ENCODE peak calls at places on chromosomes 16 and 17, in four cellular contexts. One of them, this sample, is unnamed.

GRCh38 chr16:29806096-29806579 is at the start of gene MAZ:
- ATAC-seq in upper lobe of left lung: no peak
- ATAC-seq in HCT116: peak; percentile 34
- ATAC-seq in HepG2: peak; percentile 2
- ATAC-seq in this sample: peak; percentile 8

GRCh38 chr16:54690710-54691109 is 240.0 kb upstream of the IRX5 start:
- ATAC-seq in upper lobe of left lung: no peak
- ATAC-seq in HCT116: no peak
- ATAC-seq in HepG2: no peak
- ATAC-seq in this sample: no peak

GRCh38 chr17:77677210-77677609 is 281.3 kb upstream of the TNRC6C start:
- ATAC-seq in upper lobe of left lung: no peak
- ATAC-seq in HCT116: no peak
- ATAC-seq in HepG2: no peak
- ATAC-seq in this sample: no peak

GRCh38 chr17:70071620-70072019 is 3.4 kb upstream of the KCNJ16 start:
- ATAC-seq in upper lobe of left lung: no peak
- ATAC-seq in HCT116: no peak
- ATAC-seq in HepG2: no peak
- ATAC-seq in this sample: no peak

GRCh38 chr16:75061677-75062076 is 54.9 kb downstream of the LDHD start:
- ATAC-seq in upper lobe of left lung: no peak
- ATAC-seq in HCT116: no peak
- ATAC-seq in HepG2: no peak
- ATAC-seq in this sample: peak; percentile 54

GRCh38 chr16:11390573-11391495 is 45.6 kb downstream of the RMI2 start:
- ATAC-seq in upper lobe of left lung: no peak
- ATAC-seq in HCT116: no peak
- ATAC-seq in HepG2: no peak
- ATAC-seq in this sample: no peak

GRCh38 chr16:22220076-22220453 is 14.0 kb downstream of the EEF2K start:
- ATAC-seq in upper lobe of left lung: peak; percentile 58
- ATAC-seq in HCT116: no peak
- ATAC-seq in HepG2: no peak
- ATAC-seq in this sample: no peak

GRCh38 chr17:61551255-61551742 is 39.7 kb downstream of the NACA2 start:
- ATAC-seq in upper lobe of left lung: no peak
- ATAC-seq in HCT116: peak; percentile 91
- ATAC-seq in HepG2: peak; percentile 74
- ATAC-seq in this sample: no peak

GRCh38 chr17:44983563-44983962 is 15.5 kb upstream of the C1QL1 start:
- ATAC-seq in upper lobe of left lung: no peak
- ATAC-seq in HCT116: no peak
- ATAC-seq in HepG2: no peak
- ATAC-seq in this sample: no peak

GRCh38 chr17:81359218-81359617 is 36.0 kb upstream of the BAHCC1 start:
- ATAC-seq in upper lobe of left lung: no peak
- ATAC-seq in HCT116: no peak
- ATAC-seq in HepG2: no peak
- ATAC-seq in this sample: no peak

GRCh38 chr17:64240261-64240740 is 22.8 kb downstream of the TEX2 start:
- ATAC-seq in upper lobe of left lung: peak; percentile 71
- ATAC-seq in HCT116: peak; percentile 43
- ATAC-seq in HepG2: peak; percentile 57
- ATAC-seq in this sample: no peak

GRCh38 chr17:4518901-4519300 is 20.2 kb downstream of the SPNS2 start:
- ATAC-seq in upper lobe of left lung: no peak
- ATAC-seq in HCT116: no peak
- ATAC-seq in HepG2: peak; percentile 28
- ATAC-seq in this sample: no peak

GRCh38 chr17:66507982-66508760 is 205.8 kb downstream of the PRKCA start:
- ATAC-seq in upper lobe of left lung: no peak
- ATAC-seq in HCT116: peak; percentile 3
- ATAC-seq in HepG2: peak; percentile 45
- ATAC-seq in this sample: no peak

GRCh38 chr17:32461498-32461852 is 17.2 kb downstream of the PSMD11 start:
- ATAC-seq in upper lobe of left lung: no peak
- ATAC-seq in HCT116: peak; percentile 46
- ATAC-seq in HepG2: no peak
- ATAC-seq in this sample: no peak

GRCh38 chr17:50889528-50890118 is 23.5 kb upstream of the TOB1 start:
- ATAC-seq in upper lobe of left lung: no peak
- ATAC-seq in HCT116: no peak
- ATAC-seq in HepG2: peak; percentile 59
- ATAC-seq in this sample: no peak

GRCh38 chr16:87525352-87525751 is 32.5 kb upstream of the ZCCHC14 start:
- ATAC-seq in upper lobe of left lung: no peak
- ATAC-seq in HCT116: no peak
- ATAC-seq in HepG2: no peak
- ATAC-seq in this sample: no peak

GRCh38 chr16:87527055-87527724 is 34.4 kb upstream of the ZCCHC14 start:
- ATAC-seq in upper lobe of left lung: no peak
- ATAC-seq in HCT116: no peak
- ATAC-seq in HepG2: no peak
- ATAC-seq in this sample: no peak

GRCh38 chr16:87526238-87526947 is 33.6 kb upstream of the ZCCHC14 start:
- ATAC-seq in upper lobe of left lung: no peak
- ATAC-seq in HCT116: no peak
- ATAC-seq in HepG2: no peak
- ATAC-seq in this sample: no peak

GRCh38 chr16:87528690-87529579 is 36.1 kb upstream of the ZCCHC14 start:
- ATAC-seq in upper lobe of left lung: no peak
- ATAC-seq in HCT116: no peak
- ATAC-seq in HepG2: peak; percentile 94
- ATAC-seq in this sample: no peak

DNA sequence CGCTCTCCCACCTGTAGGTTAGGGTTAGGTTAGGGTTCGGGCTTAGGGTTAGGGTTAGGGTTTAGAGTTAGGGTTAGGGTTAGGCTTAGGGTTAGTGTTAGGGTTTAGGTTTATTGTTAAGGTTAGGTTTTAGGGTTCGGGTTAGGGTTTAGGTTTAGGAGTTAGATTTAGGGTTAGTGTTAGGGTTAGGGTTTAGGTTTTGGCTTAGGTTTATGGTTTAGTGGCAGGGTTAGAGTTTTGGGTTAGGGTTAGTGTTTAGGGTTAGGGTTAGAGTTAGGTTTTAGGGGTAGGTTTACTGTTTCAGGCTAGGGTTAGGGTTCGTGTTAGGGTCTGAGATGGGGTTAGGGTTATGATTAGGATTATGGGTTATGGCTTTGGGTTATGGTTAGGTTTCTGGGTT is 31.6 kb upstream of the ZCCHC14 start:
- ATAC-seq in upper lobe of left lung: no peak
- ATAC-seq in HCT116: no peak
- ATAC-seq in HepG2: no peak
- ATAC-seq in this sample: no peak
- H3K27me3 ChIP-seq in upper lobe of left lung: no peaks in the 10 kb centered on the region
- H3K27me3 ChIP-seq in HCT116: peaks cover 13% of the 10 kb centered on the region
- H3K27me3 ChIP-seq in HepG2: peaks cover 1% of the 10 kb centered on the region
- H3K27me3 ChIP-seq in this sample: peaks cover 13% of the 10 kb centered on the region

DNA sequence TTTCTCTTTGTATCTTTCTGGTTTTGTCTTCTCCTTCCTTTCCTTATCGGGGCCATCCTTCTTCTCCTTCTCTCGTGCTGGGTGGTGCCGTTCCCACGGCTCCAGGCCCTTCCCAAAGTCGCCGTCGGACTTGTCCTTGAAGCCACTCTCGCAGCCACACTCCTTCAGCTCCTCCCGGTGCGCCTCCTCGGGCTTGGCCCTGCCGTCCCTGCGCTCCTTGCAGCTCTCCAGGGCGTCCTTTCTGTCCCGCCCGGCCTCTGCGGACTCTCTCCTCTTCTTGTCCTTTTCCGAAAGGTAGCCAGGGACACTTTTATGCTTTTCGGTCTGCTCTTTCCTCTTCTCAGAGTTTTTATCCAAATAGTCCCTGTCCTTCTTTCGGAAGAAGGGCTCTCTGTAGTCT is 65.9 kb downstream of the ZNF778 start:
- ATAC-seq in upper lobe of left lung: no peak
- ATAC-seq in HCT116: no peak
- ATAC-seq in HepG2: no peak
- ATAC-seq in this sample: no peak
- H3K27ac ChIP-seq in upper lobe of left lung: no peak overlapping the region
- H3K27ac ChIP-seq in HCT116: no peak overlapping the region
- H3K27ac ChIP-seq in HepG2: no peak overlapping the region
- H3K27ac ChIP-seq in this sample: no peak overlapping the region

DNA sequence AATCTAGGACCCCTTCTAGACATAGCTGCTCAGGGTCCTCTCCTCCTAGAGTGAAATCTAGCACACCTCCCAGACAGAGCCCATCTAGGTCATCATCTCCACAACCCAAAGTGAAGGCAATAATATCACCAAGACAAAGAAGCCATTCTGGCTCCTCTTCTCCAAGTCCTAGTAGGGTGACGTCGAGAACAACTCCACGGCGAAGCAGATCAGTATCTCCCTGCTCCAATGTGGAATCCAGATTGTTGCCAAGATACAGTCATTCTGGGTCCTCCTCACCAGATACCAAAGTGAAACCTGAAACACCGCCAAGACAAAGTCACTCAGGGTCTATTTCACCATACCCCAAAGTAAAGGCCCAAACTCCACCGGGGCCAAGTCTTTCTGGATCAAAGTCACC is 10.7 kb downstream of the SRRM2 start:
- ATAC-seq in upper lobe of left lung: no peak
- ATAC-seq in HCT116: no peak
- ATAC-seq in HepG2: no peak
- ATAC-seq in this sample: no peak
- TF ChIP-seq POLR2AphosphoS5 in upper lobe of left lung: no peak
- TF ChIP-seq POLR2AphosphoS5 in HCT116: no peak
- TF ChIP-seq POLR2AphosphoS5 in HepG2: no peak
- TF ChIP-seq POLR2AphosphoS5 in this sample: no peak

DNA sequence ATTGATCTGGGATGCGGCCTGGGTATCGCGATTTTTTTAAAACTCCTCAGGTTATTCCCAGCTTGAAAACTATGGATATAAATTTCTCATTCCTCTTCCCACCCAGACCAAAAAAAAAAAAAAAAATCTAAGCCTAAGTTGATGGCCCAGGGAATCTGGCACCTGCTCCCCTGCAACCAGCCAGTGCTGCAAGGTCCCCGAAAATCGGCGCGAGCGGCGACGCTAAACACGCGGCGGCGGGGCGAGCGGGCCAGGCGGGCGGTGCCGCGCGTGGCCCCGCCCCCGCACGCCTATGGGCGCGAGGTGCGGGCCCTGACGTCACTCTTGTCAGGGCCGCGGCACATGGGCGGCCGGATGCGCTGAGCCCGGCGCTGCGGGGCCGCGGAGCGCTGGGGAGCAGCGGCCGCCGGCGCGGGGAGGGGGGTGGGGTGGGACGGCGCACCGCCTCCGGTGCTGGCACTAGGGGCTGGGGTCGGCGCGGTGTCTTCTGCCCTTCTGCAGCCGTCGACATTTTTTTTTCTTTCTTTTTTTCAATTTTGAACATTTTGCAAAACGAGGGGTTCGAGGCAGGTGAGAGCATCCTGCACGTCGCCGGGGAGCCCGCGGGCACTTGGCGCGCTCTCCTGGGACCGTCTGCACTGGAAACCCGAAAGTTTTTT is at the start of gene HLF:
- ATAC-seq in upper lobe of left lung: peak; percentile 88
- ATAC-seq in HCT116: peak; percentile 99
- ATAC-seq in HepG2: peak; percentile 86
- ATAC-seq in this sample: peak; percentile 96
- H3K27me3 ChIP-seq in upper lobe of left lung: no peaks in the 10 kb centered on the region
- H3K27me3 ChIP-seq in HCT116: no peaks in the 10 kb centered on the region
- H3K27me3 ChIP-seq in HepG2: no peaks in the 10 kb centered on the region
- H3K27me3 ChIP-seq in this sample: no peaks in the 10 kb centered on the region

GRCh38 chr16:53087101-53087500 is 32.3 kb downstream of the CHD9 start:
- ATAC-seq in upper lobe of left lung: no peak
- ATAC-seq in HCT116: no peak
- ATAC-seq in HepG2: no peak
- ATAC-seq in this sample: no peak

GRCh38 chr16:53090271-53090590 is 35.4 kb downstream of the CHD9 start:
- ATAC-seq in upper lobe of left lung: no peak
- ATAC-seq in HCT116: no peak
- ATAC-seq in HepG2: peak; percentile 10
- ATAC-seq in this sample: no peak

GRCh38 chr16:53090591-53091507 is 36.1 kb downstream of the CHD9 start:
- ATAC-seq in upper lobe of left lung: peak; percentile 93
- ATAC-seq in HCT116: no peak
- ATAC-seq in HepG2: peak; percentile 52
- ATAC-seq in this sample: peak; percentile 95

GRCh38 chr16:53091508-53092211 is 36.9 kb downstream of the CHD9 start:
- ATAC-seq in upper lobe of left lung: peak; percentile 17
- ATAC-seq in HCT116: no peak
- ATAC-seq in HepG2: no peak
- ATAC-seq in this sample: peak; percentile 0

GRCh38 chr16:53089434-53090270 is 34.9 kb downstream of the CHD9 start:
- ATAC-seq in upper lobe of left lung: no peak
- ATAC-seq in HCT116: no peak
- ATAC-seq in HepG2: peak; percentile 42
- ATAC-seq in this sample: no peak
- H3K27ac ChIP-seq in upper lobe of left lung: peak overlapping the region; percentile 87
- H3K27ac ChIP-seq in HCT116: no peak overlapping the region
- H3K27ac ChIP-seq in HepG2: no peak overlapping the region
- H3K27ac ChIP-seq in this sample: peak overlapping the region; percentile 81

GRCh38 chr16:73390491-73390890 is 342.6 kb upstream of the ZFHX3 start:
- ATAC-seq in upper lobe of left lung: no peak
- ATAC-seq in HCT116: no peak
- ATAC-seq in HepG2: no peak
- ATAC-seq in this sample: no peak
- TF ChIP-seq POLR2AphosphoS5 in upper lobe of left lung: no peak
- TF ChIP-seq POLR2AphosphoS5 in HCT116: no peak
- TF ChIP-seq POLR2AphosphoS5 in HepG2: no peak
- TF ChIP-seq POLR2AphosphoS5 in this sample: no peak

DNA sequence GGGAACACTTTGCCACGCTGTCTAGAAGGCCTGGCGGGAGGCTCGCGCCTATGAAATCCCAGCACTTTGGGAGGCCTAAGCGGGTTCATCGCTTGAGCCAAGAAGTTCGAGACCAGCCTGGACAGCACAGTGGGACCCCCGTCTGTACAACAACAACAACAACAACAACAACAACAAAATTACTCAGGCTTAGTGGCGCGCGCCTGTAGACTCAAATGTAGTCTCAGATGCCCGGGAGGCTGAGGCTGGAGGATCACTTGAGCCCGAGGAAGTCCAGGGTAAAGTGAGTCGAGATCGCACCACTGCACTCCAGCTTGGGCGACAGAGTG is 297 bp upstream of the SLFN13 start:
- ATAC-seq in upper lobe of left lung: no peak
- ATAC-seq in HCT116: no peak
- ATAC-seq in HepG2: no peak
- ATAC-seq in this sample: no peak
- H3K27me3 ChIP-seq in upper lobe of left lung: no peaks in the 10 kb centered on the region
- H3K27me3 ChIP-seq in HCT116: peaks cover 37% of the 10 kb centered on the region
- H3K27me3 ChIP-seq in HepG2: peaks cover 2% of the 10 kb centered on the region
- H3K27me3 ChIP-seq in this sample: peaks cover 44% of the 10 kb centered on the region

GRCh38 chr17:42394838-42395237 is 6.6 kb upstream of the STAT3 start:
- ATAC-seq in upper lobe of left lung: no peak
- ATAC-seq in HCT116: no peak
- ATAC-seq in HepG2: no peak
- ATAC-seq in this sample: no peak
- H3K27ac ChIP-seq in upper lobe of left lung: no peak overlapping the region
- H3K27ac ChIP-seq in HCT116: no peak overlapping the region
- H3K27ac ChIP-seq in HepG2: no peak overlapping the region
- H3K27ac ChIP-seq in this sample: no peak overlapping the region